ENCODE peak calls at places on chromosomes 5 and 9, in ten cellular contexts. Z is endothelial cell of umbilical vein; R is effector memory CD4-positive, alpha-beta T cell; N is left ventricle myocardium inferior; S is PC-9; L is AG04450; Q is PC-3; F is spleen; Y is upper lobe of right lung; M is HCT116. P is an unnamed sample.

GRCh38 chr9:91736898-91737601 is 213.0 kb downstream of the ROR2 start:
- DNase-seq in Z (no peak), F (peak; percentile 31), M (no peak), R (no peak), L (no peak), N (no peak), Y (no peak), Q (no peak), S (no peak), P (no peak)

GRCh38 chr9:71984388-71985069 is 73.1 kb downstream of the C9orf85 start:
- DNase-seq in R (no peak), S (no peak), Y (no peak), L (peak; percentile 29), N (peak; percentile 62), Z (no peak), Q (peak; percentile 46), F (no peak), M (no peak), P (no peak)

GRCh38 chr5:40981420-40981819 is 72.1 kb downstream of the C7 start:
- DNase-seq in Y (no peak), Q (no peak), M (no peak), L (no peak), Z (no peak), N (no peak), F (no peak), R (no peak), S (no peak), P (no peak)

GRCh38 chr5:40676643-40677333 is 2.9 kb upstream of the PTGER4 start:
- DNase-seq in M (no peak), Z (peak; percentile 93), Q (peak; percentile 92), S (peak; percentile 78), R (no peak), N (peak; percentile 52), L (peak; percentile 66), F (no peak), Y (no peak), P (no peak)

GRCh38 chr5:127858116-127858784 is 155.1 kb downstream of the CCDC192 start:
- DNase-seq in Q (no peak), Y (no peak), L (no peak), S (no peak), M (no peak), N (no peak), Z (peak; percentile 89), F (no peak), R (no peak), P (no peak)

GRCh38 chr9:95415158-95415557 is 97.6 kb upstream of the FANCC start:
- DNase-seq in Y (no peak), Q (no peak), L (peak; percentile 34), Z (no peak), N (no peak), M (no peak), S (no peak), R (no peak), F (no peak), P (no peak)

GRCh38 chr5:143685416-143685815 is 126.5 kb upstream of the HMHB1 start:
- DNase-seq in N (no peak), F (no peak), Q (peak; percentile 25), Z (peak; percentile 5), R (no peak), S (no peak), Y (no peak), M (no peak), L (no peak), P (no peak)

GRCh38 chr9:75027187-75028107 is 646 bp downstream of the CARNMT1 start:
- DNase-seq in F (peak; percentile 93), Q (peak; percentile 20), R (peak; percentile 37), M (peak; percentile 2), S (peak; percentile 47), Z (peak; percentile 53), Y (peak; percentile 88), L (no peak), N (peak; percentile 59), P (no peak)

GRCh38 chr9:118446962-118447490 is 742.8 kb downstream of the TLR4 start:
- DNase-seq in S (no peak), Y (peak; percentile 37), L (no peak), Q (no peak), Z (no peak), R (no peak), M (no peak), F (no peak), N (no peak), P (no peak)

GRCh38 chr9:94086468-94086867 is 2.2 kb downstream of the PTPDC1 start:
- DNase-seq in Y (no peak), L (no peak), M (peak; percentile 31), Q (peak; percentile 91), Z (peak; percentile 67), R (no peak), N (no peak), F (no peak), S (no peak), P (no peak)

GRCh38 chr5:80054682-80055081 is 19.5 kb downstream of the THBS4 start:
- DNase-seq in M (no peak), F (no peak), L (no peak), Q (peak; percentile 14), Z (no peak), S (peak; percentile 85), Y (no peak), N (no peak), R (no peak), P (no peak)

GRCh38 chr5:98108497-98108896 is 665.0 kb upstream of the RGMB start:
- DNase-seq in Z (peak; percentile 81), Y (no peak), N (no peak), M (no peak), Q (peak; percentile 97), R (no peak), S (no peak), L (peak; percentile 87), F (no peak), P (no peak)

GRCh38 chr9:97041898-97042297 is 3.0 kb upstream of the CTSV start:
- DNase-seq in F (no peak), M (no peak), L (no peak), N (no peak), Z (no peak), R (no peak), S (peak; percentile 99), Q (peak; percentile 91), Y (no peak), P (no peak)

GRCh38 chr9:97038909-97039781 is at the start of gene CTSV:
- DNase-seq in R (peak; percentile 44), F (peak; percentile 91), L (peak; percentile 23), Q (peak; percentile 89), Y (peak; percentile 93), Z (peak; percentile 90), M (peak; percentile 73), N (peak; percentile 85), S (peak; percentile 80), P (peak; percentile 85)

DNA sequence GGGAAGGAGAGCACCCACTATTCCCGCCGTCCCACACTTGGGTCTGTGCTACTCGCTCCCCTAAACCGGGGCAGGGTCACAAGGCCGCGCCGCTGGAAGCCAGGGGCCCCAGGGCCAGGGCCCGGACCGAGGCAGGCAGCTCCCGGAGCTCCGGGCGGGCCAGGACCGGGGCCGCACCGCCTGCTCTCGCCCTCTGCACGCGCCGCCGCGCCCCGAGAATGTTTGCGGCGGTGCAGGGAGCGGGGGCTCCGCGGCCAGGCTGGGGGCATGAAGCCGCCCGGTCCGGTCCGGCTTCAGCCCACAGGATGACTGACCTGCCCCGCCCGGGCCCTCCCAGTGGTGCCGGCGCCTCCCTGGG is 412 bp downstream of the CTSV start:
- DNase-seq in N (no peak), F (no peak), S (no peak), Q (no peak), L (no peak), M (no peak), R (no peak), Y (no peak), Z (no peak), P (no peak)
- H3K27ac ChIP-seq in N (no peak overlapping the region), F (no peak overlapping the region), S (no peak overlapping the region), Q (no peak overlapping the region), L (no peak overlapping the region), M (peak overlapping the region; percentile 24), R (no peak overlapping the region), Y (no peak overlapping the region), Z (no peak overlapping the region), P (no peak overlapping the region)

GRCh38 chr5:115963566-115963965 is 1.3 kb downstream of the LVRN start:
- DNase-seq in Y (no peak), R (no peak), L (no peak), Z (no peak), M (no peak), Q (no peak), F (no peak), S (no peak), N (no peak), P (no peak)
- H3K9me3 ChIP-seq in Y (no peaks in the 10 kb centered on the region), R (no peaks in the 10 kb centered on the region), L (peaks cover 10% of the 10 kb centered on the region), Z (no peaks in the 10 kb centered on the region), M (no peaks in the 10 kb centered on the region), Q (no peaks in the 10 kb centered on the region), F (no peaks in the 10 kb centered on the region), S (no peaks in the 10 kb centered on the region), N (no peaks in the 10 kb centered on the region), P (no peaks in the 10 kb centered on the region)

DNA sequence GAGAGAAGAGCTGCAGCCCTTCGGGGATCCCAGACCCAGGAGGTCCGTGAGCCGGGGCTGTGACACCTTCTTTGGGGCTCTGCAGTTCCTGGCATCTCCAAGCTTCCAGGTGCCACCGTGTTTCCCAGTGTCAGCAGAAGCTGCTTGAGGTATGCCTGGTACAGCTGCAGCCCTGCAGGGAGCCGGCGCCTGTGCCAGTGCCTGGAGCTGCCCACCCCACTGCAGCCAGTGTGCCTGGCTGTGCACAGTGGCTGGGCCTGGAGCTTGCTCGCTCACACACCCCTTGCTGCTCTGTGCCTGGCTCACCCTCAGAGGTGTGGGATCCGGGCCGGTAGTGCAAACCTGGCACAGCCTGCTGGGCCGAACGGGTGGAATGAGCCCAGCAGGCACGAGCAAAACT is 65.5 kb downstream of the NACC2 start:
- DNase-seq in F (no peak), Z (no peak), M (no peak), L (no peak), Y (no peak), Q (no peak), S (no peak), N (no peak), R (no peak), P (no peak)
- H3K4me3 ChIP-seq in F (no peak overlapping the region), Z (no peak overlapping the region), M (no peak overlapping the region), L (no peak overlapping the region), Y (no peak overlapping the region), Q (no peak overlapping the region), S (no peak overlapping the region), N (no peak overlapping the region), R (no peak overlapping the region), P (no peak overlapping the region)

GRCh38 chr5:96222129-96222528 is 210.9 kb downstream of the PCSK1 start:
- DNase-seq in N (no peak), M (no peak), L (no peak), R (no peak), S (no peak), Y (no peak), F (no peak), Z (no peak), Q (no peak), P (no peak)

GRCh38 chr5:96229173-96229572 is 203.9 kb downstream of the PCSK1 start:
- DNase-seq in Z (no peak), Y (no peak), F (no peak), R (no peak), S (no peak), N (no peak), M (no peak), L (no peak), Q (no peak), P (no peak)

GRCh38 chr5:96232602-96233001 is 200.4 kb downstream of the PCSK1 start:
- DNase-seq in N (no peak), Y (no peak), R (no peak), S (no peak), Q (no peak), Z (no peak), F (no peak), L (no peak), M (no peak), P (no peak)

GRCh38 chr5:96228449-96228848 is 204.6 kb downstream of the PCSK1 start:
- DNase-seq in M (no peak), F (no peak), S (no peak), L (no peak), Z (no peak), Q (peak; percentile 77), R (no peak), Y (no peak), N (no peak), P (no peak)

GRCh38 chr5:96226941-96227552 is 206.0 kb downstream of the PCSK1 start:
- DNase-seq in R (no peak), Z (peak; percentile 13), L (peak; percentile 87), S (peak; percentile 51), Y (no peak), Q (peak; percentile 80), M (no peak), N (peak; percentile 21), F (no peak), P (peak; percentile 71)
- H3K27ac ChIP-seq in R (no peak overlapping the region), Z (no peak overlapping the region), L (peak overlapping the region; percentile 90), S (peak overlapping the region; percentile 4), Y (no peak overlapping the region), Q (peak overlapping the region; percentile 84), M (no peak overlapping the region), N (peak overlapping the region; percentile 7), F (peak overlapping the region; percentile 55), P (peak overlapping the region; percentile 79)